ENCODE peak calls at places on chromosomes 12 and 14, in ten cellular contexts. E, F, Z, D, H, P, R, B, M and X are unnamed samples.

GRCh38 chr12:122834229-122834920 is 882 bp upstream of the HIP1R start:
- DNase-seq in B (peak), F (no peak), R (peak), M (no peak), E (peak), Z (peak), D (no peak), H (peak), P (no peak), X (peak)

GRCh38 chr12:91988076-91988475 is 157.6 kb downstream of the BTG1 start:
- DNase-seq in E (no peak), P (no peak), D (no peak), B (no peak), H (peak), Z (no peak), R (no peak), F (no peak), M (no peak), X (no peak)

GRCh38 chr14:87863047-87863446 is 129.9 kb downstream of the GALC start:
- DNase-seq in M (no peak), P (no peak), Z (no peak), B (no peak), E (no peak), H (no peak), F (no peak), R (no peak), D (no peak), X (no peak)

GRCh38 chr12:108868781-108869180 is 11.1 kb upstream of the DAO start:
- DNase-seq in Z (no peak), B (no peak), D (no peak), F (no peak), P (no peak), M (no peak), E (no peak), R (no peak), H (no peak), X (no peak)

GRCh38 chr12:117298648-117299225 is 62.7 kb downstream of the NOS1 start:
- DNase-seq in D (no peak), Z (no peak), P (no peak), M (no peak), R (no peak), H (no peak), B (no peak), F (no peak), E (no peak), X (no peak)

GRCh38 chr12:69915964-69916363 is 90.9 kb downstream of the MYRFL start:
- DNase-seq in H (no peak), F (no peak), P (no peak), B (no peak), E (no peak), Z (no peak), R (no peak), M (no peak), D (no peak), X (no peak)

GRCh38 chr14:21241218-21241819 is 27.9 kb downstream of the HNRNPC start:
- DNase-seq in E (no peak), P (no peak), H (peak), D (no peak), R (peak), Z (no peak), B (no peak), M (no peak), F (no peak), X (no peak)

GRCh38 chr14:60133487-60133886 is 31.7 kb downstream of the DHRS7 start:
- DNase-seq in R (no peak), E (no peak), D (no peak), Z (no peak), B (no peak), H (no peak), F (no peak), M (no peak), P (no peak), X (no peak)

GRCh38 chr12:115963030-115963480 is 314.4 kb downstream of the MED13L start:
- DNase-seq in Z (no peak), H (peak), E (no peak), F (no peak), P (no peak), B (no peak), D (no peak), M (no peak), R (peak), X (no peak)

GRCh38 chr12:101414533-101415119 is 7.1 kb upstream of the ARL1 start:
- DNase-seq in H (peak), P (no peak), E (peak), F (no peak), M (no peak), D (no peak), Z (no peak), B (peak), R (peak), X (no peak)

GRCh38 chr12:133038310-133038709 is 1.0 kb downstream of the ZNF84 start:
- DNase-seq in B (no peak), M (no peak), Z (no peak), D (no peak), P (no peak), H (no peak), F (no peak), R (no peak), E (no peak), X (no peak)

GRCh38 chr12:2752676-2753371 is 41.9 kb upstream of the FKBP4 start:
- DNase-seq in R (peak), F (peak), D (peak), B (peak), M (peak), P (peak), H (peak), E (peak), Z (peak), X (peak)

GRCh38 chr14:28975084-28975483 is 208.5 kb downstream of the FOXG1 start:
- DNase-seq in F (no peak), D (no peak), B (no peak), E (no peak), M (no peak), Z (no peak), P (no peak), H (no peak), R (no peak), X (no peak)

GRCh38 chr12:127293507-127294310 is 973.3 kb upstream of the TMEM132C start:
- DNase-seq in B (peak), E (peak), P (peak), H (peak), Z (peak), R (peak), M (no peak), D (no peak), F (peak), X (peak)

GRCh38 chr14:100285913-100286400 is 20.3 kb downstream of the SLC25A29 start:
- DNase-seq in P (no peak), H (no peak), E (peak), D (no peak), F (no peak), B (no peak), Z (no peak), R (no peak), M (no peak), X (no peak)
- H3K27ac ChIP-seq in P (peak), H (no peak), E (peak), D (peak), F (peak), B (peak), Z (peak), R (no peak), M (peak), X (peak)

DNA sequence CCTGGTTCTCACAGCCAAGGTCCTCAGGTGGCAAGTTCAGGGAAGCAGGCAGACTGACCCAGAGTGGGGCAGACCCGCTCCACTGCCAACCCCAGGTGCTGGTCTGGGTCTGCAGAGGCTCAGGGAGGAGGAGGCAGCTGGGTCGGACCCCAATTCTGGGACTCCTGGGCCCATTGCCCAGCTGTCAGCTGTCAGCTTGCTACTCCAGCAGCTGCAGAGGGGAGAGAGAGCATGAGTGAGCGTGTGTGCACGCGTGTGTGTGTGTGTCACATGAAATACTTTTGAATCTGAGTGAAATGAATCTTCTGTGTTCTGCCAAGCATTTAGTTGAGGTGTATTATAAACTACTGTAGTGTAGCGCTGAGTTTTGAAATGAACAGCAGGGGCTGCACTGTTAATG is 30.8 kb downstream of the XRCC3 start:
- DNase-seq in R (peak), P (peak), B (no peak), F (no peak), H (no peak), M (no peak), E (no peak), Z (no peak), D (no peak), X (no peak)
- H3K27ac ChIP-seq in R (no peak), P (peak), B (no peak), F (peak), H (no peak), M (no peak), E (no peak), Z (no peak), D (no peak), X (no peak)

DNA sequence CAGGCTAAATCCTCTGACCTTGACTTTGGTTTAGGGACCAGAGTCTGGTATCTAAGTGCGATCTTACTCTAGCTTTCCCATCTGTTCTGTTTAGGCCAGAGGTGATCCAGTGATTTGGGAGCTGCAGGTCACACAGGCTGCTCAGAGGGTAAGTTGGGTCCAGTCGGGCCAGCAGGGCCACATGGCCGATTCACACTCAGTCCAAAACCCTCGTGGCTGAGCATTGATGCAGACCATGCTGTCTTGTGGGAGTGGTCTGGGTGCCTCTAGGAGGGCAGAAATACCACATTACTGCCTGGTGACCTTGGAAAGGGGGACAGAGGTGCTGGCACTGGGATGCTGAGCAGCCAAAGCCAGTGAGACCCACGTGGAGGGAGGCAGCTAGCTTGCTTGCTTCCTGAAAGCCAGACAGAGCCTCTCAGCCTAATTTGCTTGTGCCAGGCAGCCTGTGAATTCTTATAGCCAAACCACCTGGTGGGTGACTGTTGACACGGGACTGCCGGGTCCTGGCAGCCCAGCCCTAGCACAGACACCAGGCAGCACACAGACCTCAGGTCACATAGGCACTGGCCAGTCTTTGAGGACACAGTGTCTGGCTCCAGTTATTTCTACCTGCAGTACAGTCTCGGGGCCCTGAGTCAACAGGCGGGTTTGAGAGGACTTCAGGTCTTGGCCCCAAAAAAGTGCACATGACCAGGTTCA is 31.7 kb downstream of the ESRRB start:
- DNase-seq in Z (no peak), B (no peak), F (no peak), R (no peak), M (no peak), H (no peak), P (peak), D (no peak), E (no peak), X (no peak)
- H3K27ac ChIP-seq in Z (no peak), B (no peak), F (no peak), R (no peak), M (no peak), H (no peak), P (no peak), D (no peak), E (no peak), X (no peak)

DNA sequence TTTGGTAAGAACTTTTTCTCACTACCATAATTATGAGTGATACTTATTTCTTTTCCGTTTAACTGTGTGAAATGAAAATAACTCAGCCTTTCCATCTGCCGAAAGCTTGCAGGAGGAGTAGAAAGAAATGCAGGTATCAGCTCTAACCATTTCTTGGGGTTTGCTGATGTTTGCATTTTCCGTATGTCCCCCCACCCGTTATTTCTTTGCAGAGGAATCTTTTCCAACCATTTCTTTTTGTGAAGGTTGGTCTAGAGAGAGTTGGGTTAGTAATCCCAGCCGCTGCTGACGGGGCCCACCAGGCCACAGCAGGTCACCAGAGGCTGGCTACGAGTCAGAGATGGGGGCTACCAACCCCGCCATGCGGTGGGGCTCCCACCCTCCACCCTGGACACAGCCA is 7.0 kb upstream of the PIWIL1 start:
- DNase-seq in D (no peak), H (no peak), E (no peak), R (no peak), F (no peak), M (no peak), B (no peak), P (no peak), Z (no peak), X (no peak)
- H3K27ac ChIP-seq in D (no peak), H (no peak), E (no peak), R (no peak), F (no peak), M (no peak), B (no peak), P (no peak), Z (no peak), X (no peak)

GRCh38 chr12:84305144-84305543 is 607.5 kb downstream of the SLC6A15 start:
- DNase-seq in P (no peak), F (no peak), B (no peak), R (peak), M (no peak), E (no peak), H (no peak), D (no peak), Z (no peak), X (no peak)
- H3K27ac ChIP-seq in P (no peak), F (no peak), B (no peak), R (no peak), M (no peak), E (no peak), H (no peak), D (no peak), Z (no peak), X (no peak)

DNA sequence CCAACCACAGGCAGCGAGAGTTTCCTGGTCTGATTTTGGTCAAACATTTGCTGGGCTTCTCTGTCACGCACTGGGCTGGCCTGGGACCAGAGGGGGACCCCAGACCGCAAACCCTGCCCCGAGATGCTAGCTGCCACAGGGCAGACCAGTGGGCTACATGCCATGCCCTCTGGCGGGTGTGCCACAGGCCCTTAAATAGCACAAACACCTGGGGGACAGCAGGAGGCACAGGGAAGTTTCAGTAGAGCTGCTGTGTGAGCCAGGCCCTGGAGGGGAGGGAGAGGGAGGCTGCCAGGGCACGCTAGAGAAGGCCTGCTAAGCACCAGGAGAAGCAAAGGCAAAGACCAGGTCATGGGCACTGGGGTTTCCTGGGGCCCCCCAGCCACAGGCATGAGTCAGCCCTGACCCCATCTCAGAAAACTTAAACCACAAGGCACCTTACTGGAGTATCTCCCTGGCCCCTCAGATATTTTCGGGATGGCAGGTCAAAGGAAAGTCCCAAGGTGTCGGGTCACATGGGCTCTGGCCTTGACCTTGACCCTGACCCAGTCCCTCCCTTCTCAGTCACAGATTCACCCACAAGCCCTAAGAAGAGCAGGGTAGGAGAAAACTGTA is 29.2 kb downstream of the ITPK1 start:
- DNase-seq in B (no peak), E (no peak), R (no peak), Z (no peak), F (peak), M (no peak), P (no peak), D (no peak), H (no peak), X (no peak)
- H3K27ac ChIP-seq in B (peak), E (no peak), R (no peak), Z (peak), F (peak), M (no peak), P (no peak), D (peak), H (peak), X (no peak)

GRCh38 chr12:104486416-104486815 is 29.7 kb downstream of the CHST11 start:
- DNase-seq in F (no peak), Z (no peak), P (no peak), M (no peak), H (no peak), E (no peak), D (no peak), B (no peak), R (no peak), X (no peak)
- H3K27ac ChIP-seq in F (peak), Z (no peak), P (no peak), M (no peak), H (peak), E (no peak), D (no peak), B (peak), R (no peak), X (peak)

DNA sequence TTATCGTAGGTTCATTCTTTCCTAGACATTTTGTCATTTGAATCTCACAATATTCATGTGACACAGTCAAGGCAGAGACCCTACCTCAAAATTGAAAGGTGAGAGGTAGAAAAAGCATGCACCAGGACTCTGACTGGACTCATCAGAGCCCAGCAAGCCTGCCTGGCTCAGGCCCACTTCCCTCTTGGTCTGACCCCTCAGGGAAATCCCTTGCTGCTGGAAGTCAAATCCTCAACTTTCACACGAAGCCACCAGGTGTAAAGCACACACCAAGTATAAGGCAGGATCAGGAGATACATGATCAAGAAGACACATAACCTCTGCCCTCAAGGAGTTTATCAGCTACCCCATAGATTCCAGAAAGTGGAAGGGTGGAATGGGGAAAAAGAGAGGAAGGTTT is 18.8 kb downstream of the NIN start:
- DNase-seq in H (no peak), B (no peak), P (no peak), E (no peak), D (no peak), M (no peak), Z (no peak), R (no peak), F (no peak), X (no peak)
- H3K27ac ChIP-seq in H (no peak), B (peak), P (no peak), E (no peak), D (no peak), M (no peak), Z (no peak), R (no peak), F (no peak), X (no peak)

GRCh38 chr14:93749081-93749430 is 39.2 kb downstream of the PRIMA1 start:
- DNase-seq in M (no peak), F (no peak), H (no peak), P (no peak), B (no peak), E (no peak), D (no peak), Z (no peak), R (no peak), X (no peak)
- H3K27ac ChIP-seq in M (no peak), F (peak), H (peak), P (no peak), B (no peak), E (no peak), D (no peak), Z (peak), R (no peak), X (peak)

DNA sequence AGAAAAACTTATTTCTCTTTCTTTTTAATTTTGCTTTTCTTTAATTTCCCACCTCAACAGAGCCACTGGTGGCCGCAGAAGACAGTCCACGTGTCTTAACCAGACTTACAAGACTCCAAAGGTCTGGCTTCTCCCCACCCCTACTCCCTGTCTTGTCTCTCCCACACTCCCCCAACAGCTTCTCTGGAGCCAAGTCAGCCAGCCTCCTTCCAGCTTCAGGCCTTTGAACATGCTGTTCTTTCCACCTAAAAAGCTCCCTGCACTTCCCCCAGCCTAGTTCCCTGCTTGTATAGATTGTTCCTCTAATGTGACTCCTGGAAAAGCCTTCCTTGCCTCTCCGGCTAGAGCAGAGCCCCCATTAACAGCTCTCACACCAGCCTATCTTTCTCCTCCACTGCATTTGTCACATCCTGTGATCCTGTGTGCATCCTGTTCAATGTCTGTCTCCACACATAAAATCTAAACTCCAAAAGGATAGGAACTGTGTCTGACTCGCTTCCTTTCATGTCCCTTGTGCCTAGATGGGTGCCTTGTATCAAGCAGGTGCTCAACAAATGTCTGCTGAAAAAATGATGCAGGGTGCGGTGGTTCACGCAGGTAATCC is 7.8 kb upstream of the DYNLL1 start:
- DNase-seq in D (no peak), E (no peak), H (peak), M (no peak), Z (peak), R (no peak), B (no peak), P (no peak), F (no peak), X (no peak)
- H3K27ac ChIP-seq in D (no peak), E (no peak), H (peak), M (no peak), Z (peak), R (no peak), B (no peak), P (no peak), F (no peak), X (no peak)